ENCODE peak calls at places on chromosomes 5 and 9, in four cellular contexts. Y is dorsolateral prefrontal cortex; C is CD8-positive, alpha-beta T cell; F is AG04449. M is an unnamed sample.

GRCh38 chr5:94857119-94857518 is 238.7 kb downstream of the SLF1 start:
- DNase-seq in Y (no peak), C (no peak), F (no peak), M (peak)

GRCh38 chr9:136700959-136701664 is 11.3 kb upstream of the DIPK1B start:
- DNase-seq in Y (no peak), C (peak), F (no peak), M (no peak)

GRCh38 chr9:109114670-109115069 is 5.1 kb downstream of the TMEM245 start:
- DNase-seq in Y (no peak), C (no peak), F (no peak), M (no peak)

GRCh38 chr5:110965773-110966581 is 105.5 kb upstream of the TSLP start:
- DNase-seq in Y (no peak), C (no peak), F (no peak), M (peak)

GRCh38 chr5:132008961-132009680 is 2.3 kb downstream of the ACSL6 start:
- DNase-seq in Y (no peak), C (no peak), F (no peak), M (no peak)

GRCh38 chr5:37991267-37991902 is 151.5 kb upstream of the GDNF start:
- DNase-seq in Y (no peak), C (no peak), F (no peak), M (no peak)

GRCh38 chr5:66329078-66329477 is 185.0 kb downstream of the SREK1 start:
- DNase-seq in Y (no peak), C (no peak), F (no peak), M (no peak)

GRCh38 chr9:101028346-101029299 is at the start of gene PLPPR1:
- DNase-seq in Y (peak), C (no peak), F (no peak), M (peak)

GRCh38 chr9:127912882-127913281 is 4.0 kb downstream of the ST6GALNAC4 start:
- DNase-seq in Y (no peak), C (no peak), F (no peak), M (no peak)

GRCh38 chr9:87107072-87107471 is 159.8 kb upstream of the GAS1 start:
- DNase-seq in Y (no peak), C (no peak), F (no peak), M (no peak)

GRCh38 chr5:132466453-132467291 is 23.9 kb downstream of the IRF1 start:
- DNase-seq in Y (no peak), C (peak), F (no peak), M (no peak)

GRCh38 chr5:133779828-133780475 is 167.6 kb upstream of the FSTL4 start:
- DNase-seq in Y (no peak), C (no peak), F (no peak), M (no peak)

GRCh38 chr5:132179410-132179809 is 48.2 kb downstream of the P4HA2 start:
- DNase-seq in Y (no peak), C (no peak), F (no peak), M (no peak)

GRCh38 chr5:108672639-108673038 is 75.1 kb upstream of the FER start:
- DNase-seq in Y (no peak), C (no peak), F (no peak), M (no peak)

GRCh38 chr9:86355814-86356213 is 1.6 kb upstream of the TUT7 start:
- DNase-seq in Y (no peak), C (no peak), F (no peak), M (no peak)

GRCh38 chr9:38286357-38286756 is 106.1 kb upstream of the ALDH1B1 start:
- DNase-seq in Y (no peak), C (no peak), F (no peak), M (no peak)

GRCh38 chr5:176337913-176338312 is 23.7 kb downstream of the KIAA1191 start:
- DNase-seq in Y (no peak), C (no peak), F (no peak), M (no peak)

GRCh38 chr5:52989781-52990530 is 804 bp downstream of the ITGA2 start:
- DNase-seq in Y (peak), C (peak), F (no peak), M (no peak)

GRCh38 chr5:42636425-42636824 is 120.2 kb upstream of the CCDC152 start:
- DNase-seq in Y (no peak), C (no peak), F (no peak), M (no peak)

GRCh38 chr5:32230356-32231099 is 56.4 kb upstream of the GOLPH3 start:
- DNase-seq in Y (no peak), C (no peak), F (no peak), M (no peak)

DNA sequence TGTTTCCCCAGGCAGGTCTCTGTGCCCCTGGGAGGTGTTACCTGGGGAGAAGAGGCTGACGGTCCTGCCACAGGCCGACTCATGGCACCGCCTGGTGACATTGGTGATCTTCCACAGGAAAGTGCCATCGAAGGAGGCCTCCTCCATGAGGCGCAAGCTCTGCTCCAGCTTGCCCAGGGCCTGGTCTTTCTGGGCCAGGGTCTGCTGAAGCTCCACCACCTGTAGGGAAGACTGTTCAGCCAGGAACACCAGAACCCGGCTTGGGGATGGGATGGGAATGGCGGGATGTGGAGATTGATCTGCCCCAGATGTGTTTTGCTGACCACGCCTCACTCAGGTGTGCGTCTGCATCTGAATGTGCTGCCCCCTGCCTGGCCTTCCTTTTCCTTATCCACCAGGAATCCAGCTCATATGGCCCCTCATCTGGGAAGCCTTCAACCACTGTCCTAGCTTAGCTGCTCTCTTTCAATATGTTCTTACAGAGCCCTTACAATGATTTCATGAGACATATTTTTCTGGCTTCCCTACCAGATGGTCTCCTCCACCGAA is 15.2 kb downstream of the TRAF1 start:
- DNase-seq in Y (no peak), C (no peak), F (no peak), M (no peak)
- TF ChIP-seq CTCF in Y (no peak), C (no peak), F (no peak), M (no peak)

DNA sequence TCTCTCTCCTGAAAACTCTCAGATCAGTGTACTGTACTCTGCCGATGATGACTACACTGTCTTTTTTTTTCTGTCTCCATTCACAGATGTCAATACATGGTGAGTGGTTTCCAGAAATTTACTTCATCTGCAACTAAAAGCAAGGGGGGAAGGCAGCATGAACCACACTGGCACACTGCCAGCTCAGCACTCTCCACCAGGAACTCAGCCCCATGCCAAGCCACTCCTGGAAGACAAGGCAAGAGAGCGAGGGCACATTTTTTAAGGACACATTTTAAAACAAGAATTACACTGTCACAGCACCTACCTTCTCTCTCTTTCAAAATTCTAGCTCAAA is 75.3 kb downstream of the HMHB1 start:
- DNase-seq in Y (no peak), C (no peak), F (no peak), M (no peak)
- H3K4me3 ChIP-seq in Y (no peak), C (no peak), F (no peak), M (no peak)

DNA sequence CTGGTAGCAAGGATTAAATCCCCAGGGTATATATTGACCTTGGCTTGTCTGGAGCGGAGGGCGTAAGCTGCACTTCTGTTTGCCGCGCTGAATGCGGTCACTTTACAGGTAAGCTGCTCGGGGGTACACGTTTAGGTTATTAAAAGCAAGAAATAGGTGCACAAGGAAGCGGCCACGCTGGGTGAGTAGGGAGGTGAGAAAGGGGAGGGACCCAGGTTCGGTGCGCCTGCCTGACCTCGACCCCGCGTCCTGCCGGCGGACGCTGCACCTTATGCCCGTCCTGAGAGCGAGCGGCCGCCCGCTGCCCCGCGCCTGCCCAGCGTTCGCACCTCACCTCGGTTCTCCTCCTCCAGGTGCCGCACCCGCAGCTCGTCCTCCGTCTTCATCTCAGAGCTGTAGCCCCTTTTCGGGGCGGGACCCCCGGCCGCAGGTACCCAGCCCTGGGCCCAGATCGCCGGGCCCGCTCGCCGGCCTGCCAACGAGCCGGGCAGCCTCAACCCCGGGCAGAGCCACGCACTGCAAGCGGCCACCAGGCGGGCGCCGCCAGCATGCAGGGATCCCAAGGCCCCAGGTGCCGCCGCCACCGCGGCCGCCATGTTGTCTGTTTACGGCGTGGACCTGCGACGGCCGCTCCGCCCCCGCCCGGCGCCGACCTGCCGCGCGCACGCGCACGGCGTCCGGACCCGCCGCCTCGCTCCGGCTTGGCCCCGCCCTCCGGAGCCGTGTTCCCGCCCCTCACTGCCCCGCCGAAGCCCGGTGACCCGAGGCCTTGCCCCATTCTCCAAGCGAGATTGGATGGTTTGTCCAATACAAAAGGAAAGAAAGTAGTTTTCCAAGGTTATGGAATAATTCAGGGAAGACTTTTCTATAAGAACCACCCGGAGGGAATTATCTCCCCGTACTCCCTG is at the start of gene AUH:
- DNase-seq in Y (peak), C (peak), F (no peak), M (no peak)
- TF ChIP-seq CTCF in Y (peak), C (peak), F (no peak), M (no peak)

GRCh38 chr9:70415041-70415440 is 584 bp upstream of the KLF9 start:
- DNase-seq in Y (no peak), C (no peak), F (no peak), M (no peak)
- H3K4me3 ChIP-seq in Y (peak), C (no peak), F (peak), M (peak)

DNA sequence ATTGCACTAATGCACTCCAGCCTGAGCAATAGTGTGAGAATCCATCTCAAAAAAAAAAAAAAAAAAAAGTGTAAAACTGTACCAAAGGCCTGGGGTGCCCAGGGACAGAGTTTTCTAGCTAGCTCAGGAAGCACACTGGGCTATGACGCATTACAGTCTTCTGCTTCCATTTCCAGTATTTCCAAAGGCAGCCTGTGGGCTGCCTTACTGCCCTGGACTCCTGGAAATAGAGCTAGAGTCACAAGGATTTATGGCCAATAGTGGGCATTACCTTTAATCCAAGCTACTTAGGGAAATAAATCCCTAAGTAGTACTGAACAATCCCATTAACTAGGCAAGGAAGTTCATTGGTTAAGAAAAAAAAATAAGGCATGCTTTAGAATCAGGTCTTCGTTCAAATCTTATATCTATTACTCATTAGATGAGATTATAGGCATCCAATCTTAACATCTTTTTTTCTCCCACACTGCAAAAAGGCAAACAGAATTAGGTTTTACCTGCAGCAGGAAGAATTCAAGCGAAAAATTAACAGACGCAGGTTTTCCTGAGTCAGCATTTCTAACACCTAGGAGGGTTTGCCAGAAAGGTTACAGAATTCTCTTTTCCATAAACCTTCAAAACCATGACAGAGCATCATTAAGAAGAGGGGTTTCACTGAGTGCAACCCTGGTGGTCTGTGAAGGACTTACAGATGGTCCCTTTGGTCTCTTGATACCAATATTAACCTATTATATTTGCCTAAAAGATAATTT is 85.6 kb upstream of the CCDC112 start:
- DNase-seq in Y (no peak), C (no peak), F (no peak), M (peak)
- TF ChIP-seq CTCF in Y (no peak), C (no peak), F (no peak), M (no peak)

GRCh38 chr5:172837640-172838039 is 3.6 kb downstream of the ERGIC1 start:
- DNase-seq in Y (no peak), C (peak), F (no peak), M (no peak)
- H3K4me3 ChIP-seq in Y (no peak), C (peak), F (no peak), M (no peak)

GRCh38 chr9:130693426-130694191 is at the start of gene EXOSC2:
- DNase-seq in Y (peak), C (peak), F (peak), M (peak)

GRCh38 chr9:130694205-130694604 is 625 bp downstream of the EXOSC2 start:
- DNase-seq in Y (no peak), C (no peak), F (no peak), M (no peak)

GRCh38 chr9:130693101-130693425 is 517 bp upstream of the EXOSC2 start:
- DNase-seq in Y (no peak), C (no peak), F (no peak), M (no peak)

GRCh38 chr9:130689937-130690700 is 3.5 kb upstream of the EXOSC2 start:
- DNase-seq in Y (no peak), C (no peak), F (peak), M (no peak)

DNA sequence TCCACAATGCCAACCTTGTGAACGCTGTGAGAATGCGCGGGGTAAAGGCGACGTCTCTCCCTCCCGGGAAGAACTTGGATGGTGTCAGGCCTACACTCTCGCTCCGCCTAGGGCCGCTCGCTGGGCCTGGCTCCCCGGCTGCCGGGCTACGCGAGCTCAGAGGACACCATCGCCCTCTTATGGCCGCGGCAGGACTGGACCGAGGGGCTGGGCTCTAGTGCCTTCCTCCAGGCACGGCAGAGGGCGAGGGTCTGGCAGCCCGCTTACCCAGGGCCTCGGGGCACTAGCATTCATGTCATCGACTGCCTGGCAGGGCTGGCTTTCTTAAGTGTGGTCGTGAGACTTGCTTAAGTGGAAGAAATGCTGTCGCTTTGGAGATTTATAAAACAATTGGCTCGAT is 1.2 kb upstream of the EXOSC2 start:
- DNase-seq in Y (no peak), C (no peak), F (no peak), M (no peak)
- TF ChIP-seq CTCF in Y (no peak), C (no peak), F (no peak), M (peak)

M was measured in retinal pigment epithelial cell.